ENCODE peak calls at places on chromosomes 11 and 22, in four cellular contexts. M is stimulated activated CD8-positive, alpha-beta memory T cell treated with anti-CD3 and anti-CD28 coated beads, Interleukin-4, amount 100 ng/mL, for 24 hours; R is NCI-H2029; K is AG20443. S is an unnamed sample.

GRCh38 chr22:39214383-39215069 is 30.3 kb downstream of the PDGFB start:
- DNase-seq in M (no peak), R (no peak), K (peak; percentile 34), S (no peak)

GRCh38 chr11:86041975-86042378 is 26.9 kb downstream of the PICALM start:
- DNase-seq in M (no peak), R (peak; percentile 74), K (peak; percentile 80), S (peak; percentile 28)

GRCh38 chr11:57324154-57324885 is 432 bp downstream of the TNKS1BP1 start:
- DNase-seq in M (no peak), R (no peak), K (peak; percentile 43), S (no peak)

GRCh38 chr11:126930100-126930841 is 70.3 kb downstream of the KIRREL3 start:
- DNase-seq in M (no peak), R (no peak), K (peak; percentile 26), S (no peak)

GRCh38 chr22:32649515-32650200 is 151.8 kb upstream of the TIMP3 start:
- DNase-seq in M (no peak), R (no peak), K (peak; percentile 87), S (no peak)

GRCh38 chr22:26172389-26172990 is 3.2 kb downstream of the SEZ6L start:
- DNase-seq in M (no peak), R (peak; percentile 54), K (peak; percentile 64), S (no peak)

GRCh38 chr11:126133902-126134301 is 71.2 kb upstream of the CDON start:
- DNase-seq in M (no peak), R (no peak), K (no peak), S (no peak)

GRCh38 chr11:46212720-46213119 is 64.7 kb upstream of the CREB3L1 start:
- DNase-seq in M (no peak), R (no peak), K (no peak), S (no peak)

GRCh38 chr11:88175004-88175706 is at the start of gene RAB38:
- DNase-seq in M (peak; percentile 13), R (peak; percentile 27), K (peak; percentile 25), S (peak; percentile 41)

GRCh38 chr11:75263944-75264349 is 23.4 kb downstream of the TPBGL start:
- DNase-seq in M (no peak), R (no peak), K (no peak), S (no peak)

S was measured in NCI-H524 treated with DMSO at 0.1 percent for 48 hours.